ENCODE peak calls at places on chromosomes 4 and X, in seven cellular contexts. Q is upper lobe of left lung, L is transverse colon, A is spleen, D is HCT116, X is K562, K is stomach. F is an unnamed sample.

GRCh38 chr4:106806158-106806797 is 229.8 kb downstream of the DKK2 start:
- DNase-seq in X (no peak), Q (no peak), K (no peak), D (no peak), L (no peak), A (no peak), F (no peak)

GRCh38 chrX:130091976-130092522 is 18.2 kb downstream of the ELF4 start:
- DNase-seq in A (peak), K (peak), X (peak), L (peak), D (no peak), Q (peak), F (no peak)

GRCh38 chrX:68847172-68847571 is 18.4 kb downstream of the EFNB1 start:
- DNase-seq in D (no peak), L (no peak), A (no peak), K (no peak), Q (no peak), X (no peak), F (no peak)

GRCh38 chr4:56803473-56803872 is 18.0 kb downstream of the SPINK2 start:
- DNase-seq in A (no peak), X (no peak), Q (no peak), K (no peak), L (no peak), D (no peak), F (no peak)

GRCh38 chr4:138086471-138086870 is 155.7 kb downstream of the SLC7A11 start:
- DNase-seq in X (no peak), K (no peak), L (no peak), A (no peak), D (no peak), Q (no peak), F (no peak)

GRCh38 chr4:170037481-170037880 is 11.3 kb upstream of the MFAP3L start:
- DNase-seq in K (no peak), L (no peak), X (no peak), D (no peak), A (no peak), Q (no peak), F (peak)

GRCh38 chr4:10582059-10582686 is 102.4 kb downstream of the CLNK start:
- DNase-seq in K (peak), D (peak), A (no peak), L (peak), Q (peak), X (peak), F (no peak)

GRCh38 chrX:21657318-21658151 is 595 bp downstream of the KLHL34 start:
- DNase-seq in A (peak), K (no peak), X (no peak), L (no peak), Q (no peak), D (no peak), F (no peak)

GRCh38 chr4:180635276-180635675 is 1607.9 kb upstream of the TENM3 start:
- DNase-seq in D (no peak), K (no peak), A (no peak), Q (no peak), L (no peak), X (no peak), F (no peak)

GRCh38 chr4:89101256-89102161 is 9.8 kb upstream of the TIGD2 start:
- DNase-seq in Q (no peak), L (no peak), X (no peak), D (no peak), K (no peak), A (peak), F (no peak)

GRCh38 chrX:129773649-129774458 is 5.9 kb upstream of the SASH3 start:
- DNase-seq in L (no peak), D (no peak), A (peak), X (no peak), Q (no peak), K (no peak), F (no peak)

GRCh38 chr4:141350122-141350904 is 129.6 kb downstream of the ZNF330 start:
- DNase-seq in L (peak), A (no peak), X (no peak), Q (peak), D (no peak), K (peak), F (no peak)
- H3K27ac ChIP-seq in L (peak), A (no peak), X (no peak), Q (no peak), D (no peak), K (no peak), F (no peak)

GRCh38 chrX:29699214-29699613 is 516.1 kb upstream of the MAGEB2 start:
- DNase-seq in X (no peak), D (no peak), A (no peak), Q (no peak), L (no peak), K (no peak), F (no peak)

GRCh38 chrX:29691044-29691443 is 524.3 kb upstream of the MAGEB2 start:
- DNase-seq in D (no peak), K (no peak), X (no peak), A (no peak), L (no peak), Q (no peak), F (no peak)

GRCh38 chrX:29690061-29690460 is 525.3 kb upstream of the MAGEB2 start:
- DNase-seq in A (no peak), L (no peak), K (no peak), D (no peak), Q (no peak), X (no peak), F (no peak)

GRCh38 chrX:29693912-29694311 is 521.5 kb upstream of the MAGEB2 start:
- DNase-seq in K (no peak), D (no peak), X (no peak), L (no peak), Q (no peak), A (no peak), F (no peak)
- TF ChIP-seq POLR2AphosphoS5 in K (no peak), D (no peak), X (no peak), L (no peak), Q (no peak), A (no peak), F (no peak)

DNA sequence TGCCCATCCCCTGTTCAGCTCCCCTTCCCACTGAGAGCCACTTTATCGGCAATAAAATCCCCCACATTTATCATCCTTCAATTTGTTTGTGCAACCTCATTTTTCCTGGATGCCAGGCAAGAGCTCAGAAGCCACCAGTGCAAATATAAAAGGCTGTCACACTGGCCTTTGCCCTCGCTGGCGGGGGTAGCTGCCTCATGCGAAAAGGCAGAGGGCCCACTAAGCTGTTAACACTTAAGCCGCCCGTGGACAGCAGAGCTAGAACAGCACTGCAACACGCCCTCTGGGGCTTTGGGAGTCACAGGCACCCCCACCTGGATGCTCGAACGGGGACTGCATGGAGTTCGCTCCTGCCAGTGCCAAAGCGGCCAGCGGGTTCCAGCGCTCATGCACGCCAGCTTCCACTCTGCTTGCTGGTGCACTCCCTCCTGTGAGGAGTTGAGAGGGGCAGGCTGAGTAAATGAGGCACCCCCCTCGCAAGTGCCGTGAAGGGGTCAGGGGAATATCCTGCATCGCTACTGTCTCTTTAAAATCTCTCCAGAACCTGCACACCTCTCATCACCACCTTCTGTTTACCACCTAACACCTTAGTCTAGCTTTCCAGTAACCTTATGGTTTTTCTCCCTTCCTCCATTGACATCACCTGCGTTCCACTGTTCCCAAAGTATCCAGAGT is 99.5 kb downstream of the SORBS2 start:
- DNase-seq in K (no peak), L (no peak), A (no peak), Q (no peak), X (no peak), D (no peak), F (no peak)
- H3K27ac ChIP-seq in K (peak), L (no peak), A (no peak), Q (no peak), X (no peak), D (no peak), F (no peak)

DNA sequence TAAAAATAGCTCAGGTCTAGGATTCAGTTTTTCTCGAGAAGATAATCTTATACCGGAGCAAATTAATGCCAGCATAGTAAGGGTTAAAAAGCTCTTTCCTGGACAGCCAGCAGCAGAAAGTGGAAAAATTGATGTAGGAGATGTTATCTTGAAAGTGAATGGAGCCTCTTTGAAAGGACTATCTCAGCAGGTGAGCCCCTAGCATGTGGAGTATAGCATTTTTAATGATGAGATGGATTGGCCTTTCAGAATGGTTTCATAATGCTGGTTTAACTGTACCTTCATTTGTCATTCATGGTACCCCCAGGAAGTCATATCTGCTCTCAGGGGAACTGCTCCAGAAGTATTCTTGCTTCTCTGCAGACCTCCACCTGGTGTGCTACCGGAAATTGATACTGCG is 79.4 kb downstream of the SLC10A6 start:
- DNase-seq in L (no peak), X (no peak), K (no peak), A (no peak), D (no peak), Q (no peak), F (no peak)
- TF ChIP-seq POLR2AphosphoS5 in L (no peak), X (no peak), K (no peak), A (no peak), D (no peak), Q (no peak), F (no peak)